ENCODE peak calls at places on chromosome 17, in ten cellular contexts. M is AG09319; O is CD4-positive, alpha-beta memory T cell; N is thoracic aorta; H is foreskin melanocyte; Z is stimulated activated effector memory CD8-positive, alpha-beta T cell treated with anti-CD3 and anti-CD28 coated beads, Interleukin-12 subunit alpha, Interleukin-12 subunit beta, amount 100 ng/mL, for 72 hours; K is activated T-cell treated with anti-CD3 and anti-CD28 coated beads for 1 hour; U is CD4-positive, alpha-beta T cell; S is uterus; A is AG08396. R is an unnamed sample.

GRCh38 chr17:81404557-81405165 is 9.4 kb downstream of the BAHCC1 start:
- DNase-seq in A (no peak), H (no peak), K (no peak), M (no peak), U (no peak), Z (no peak), O (no peak), S (no peak), N (no peak), R (no peak)

GRCh38 chr17:21199311-21199710 is 14.7 kb downstream of the TMEM11 start:
- DNase-seq in Z (no peak), N (no peak), A (no peak), H (no peak), K (no peak), S (no peak), O (no peak), U (no peak), M (peak), R (no peak)

GRCh38 chr17:1229354-1229890 is 40.8 kb upstream of the BHLHA9 start:
- DNase-seq in N (no peak), M (no peak), H (no peak), O (no peak), A (peak), K (no peak), S (peak), Z (peak), U (no peak), R (peak)

GRCh38 chr17:39051001-39051605 is 83.9 kb upstream of the FBXO47 start:
- DNase-seq in N (no peak), S (no peak), U (no peak), M (no peak), H (no peak), Z (no peak), O (no peak), K (no peak), A (no peak), R (no peak)

GRCh38 chr17:50593321-50593720 is 32.8 kb downstream of the CACNA1G start:
- DNase-seq in M (no peak), U (no peak), Z (no peak), K (no peak), N (no peak), A (no peak), O (no peak), H (no peak), S (no peak), R (no peak)

GRCh38 chr17:42522263-42522790 is 13.7 kb upstream of the NAGLU start:
- DNase-seq in K (no peak), O (no peak), M (no peak), S (no peak), Z (no peak), U (no peak), N (no peak), H (no peak), A (no peak), R (no peak)

GRCh38 chr17:42436401-42436800 is 13.3 kb upstream of the CAVIN1 start:
- DNase-seq in M (peak), H (peak), Z (no peak), K (no peak), S (peak), N (no peak), U (no peak), O (no peak), A (peak), R (no peak)

GRCh38 chr17:6986676-6987075 is 9.2 kb upstream of the ALOX12 start:
- DNase-seq in K (no peak), U (no peak), S (no peak), H (no peak), M (no peak), A (no peak), N (no peak), O (no peak), Z (no peak), R (no peak)

GRCh38 chr17:61128671-61129115 is 270.9 kb upstream of the TBX2 start:
- DNase-seq in N (no peak), S (no peak), K (no peak), Z (no peak), M (peak), A (peak), H (no peak), O (no peak), U (no peak), R (no peak)

GRCh38 chr17:13297198-13297597 is 279.4 kb upstream of the ELAC2 start:
- DNase-seq in Z (no peak), H (no peak), O (no peak), U (no peak), K (no peak), M (no peak), N (no peak), A (no peak), S (no peak), R (no peak)

GRCh38 chr17:16301963-16302855 is 51.1 kb downstream of the CENPV start:
- DNase-seq in K (no peak), Z (no peak), S (no peak), A (no peak), M (no peak), O (no peak), H (no peak), N (no peak), U (no peak), R (no peak)

GRCh38 chr17:42578282-42578869 is 847 bp upstream of the PSMC3IP start:
- DNase-seq in Z (peak), A (peak), S (peak), M (no peak), N (no peak), H (peak), O (peak), U (peak), K (peak), R (peak)

GRCh38 chr17:75998327-75998795 is 2.3 kb upstream of the CDK3 start:
- DNase-seq in K (no peak), U (no peak), A (no peak), S (no peak), M (no peak), H (no peak), Z (no peak), N (no peak), O (no peak), R (no peak)

GRCh38 chr17:8212312-8213180 is 2.2 kb upstream of the AURKB start:
- DNase-seq in Z (no peak), S (no peak), M (no peak), K (no peak), O (no peak), U (no peak), N (no peak), H (no peak), A (no peak), R (no peak)

GRCh38 chr17:32516940-32517711 is 30.3 kb downstream of the CDK5R1 start:
- DNase-seq in O (no peak), U (no peak), S (no peak), M (no peak), H (peak), K (no peak), Z (no peak), A (no peak), N (no peak), R (no peak)

GRCh38 chr17:31050948-31051347 is 43.8 kb upstream of the NF1 start:
- DNase-seq in O (no peak), S (no peak), M (no peak), N (no peak), A (no peak), K (no peak), Z (no peak), U (no peak), H (no peak), R (no peak)

GRCh38 chr17:59372138-59372751 is 40.8 kb downstream of the YPEL2 start:
- DNase-seq in S (peak), N (no peak), H (peak), O (no peak), K (no peak), Z (no peak), A (peak), U (no peak), M (peak), R (no peak)